ENCODE peak calls at places on chromosomes 3 and 15, in six cellular contexts. K is right atrium auricular region, G is foreskin keratinocyte, D is small intestine, H is A673, N is colonic mucosa. Y is an unnamed sample. For H3K4me1, the result is how much of the 10 kb centered on the place peaks cover.

GRCh38 chr3:43632269-43632733 is 10.5 kb upstream of the ANO10 start:
- DNase-seq in N (no peak), G (peak), K (no peak), D (no peak), H (peak), Y (no peak)

GRCh38 chr3:197328198-197328597 is 29.8 kb upstream of the DLG1 start:
- DNase-seq in D (no peak), N (no peak), K (no peak), H (no peak), G (no peak), Y (no peak)

GRCh38 chr3:59374812-59375211 is 325.0 kb upstream of the CFAP20DC start:
- DNase-seq in G (no peak), D (no peak), H (no peak), N (no peak), K (no peak), Y (no peak)

GRCh38 chr15:82139823-82140268 is 94.0 kb upstream of the MEX3B start:
- DNase-seq in G (peak), K (no peak), N (no peak), D (peak), H (peak), Y (peak)

GRCh38 chr15:68014219-68014618 is 39.9 kb upstream of the PIAS1 start:
- DNase-seq in K (no peak), D (no peak), H (no peak), N (no peak), G (peak), Y (no peak)

GRCh38 chr3:70876154-70876553 is 563.7 kb upstream of the MDFIC2 start:
- DNase-seq in G (no peak), K (no peak), H (no peak), N (no peak), D (no peak), Y (no peak)

GRCh38 chr15:52085289-52085688 is 27.3 kb downstream of the BCL2L10 start:
- DNase-seq in G (no peak), H (peak), K (no peak), D (no peak), N (no peak), Y (no peak)

GRCh38 chr3:52225452-52226228 is at the start of gene TLR9:
- DNase-seq in D (no peak), N (no peak), K (no peak), H (no peak), G (no peak), Y (no peak)

GRCh38 chr15:44394062-44394461 is 33.4 kb upstream of the CTDSPL2 start:
- DNase-seq in H (no peak), G (no peak), N (no peak), K (no peak), D (no peak), Y (no peak)

GRCh38 chr3:120561251-120562045 is 34.7 kb upstream of the NDUFB4 start:
- DNase-seq in N (peak), D (peak), G (peak), K (peak), H (peak), Y (peak)

GRCh38 chr3:188627652-188628051 is 473.7 kb downstream of the LPP start:
- DNase-seq in H (no peak), N (no peak), G (peak), K (no peak), D (no peak), Y (no peak)

GRCh38 chr15:90286678-90287077 is 21.2 kb downstream of the NGRN start:
- DNase-seq in H (peak), G (peak), N (no peak), D (no peak), K (peak), Y (peak)

GRCh38 chr15:31360843-31361763 is 34.5 kb downstream of the KLF13 start:
- DNase-seq in H (no peak), N (peak), D (peak), K (no peak), G (no peak), Y (peak)

GRCh38 chr15:36757189-36757814 is 177.9 kb downstream of the CDIN1 start:
- DNase-seq in H (no peak), G (peak), K (no peak), N (no peak), D (no peak), Y (no peak)

GRCh38 chr3:135966349-135966695 is 794 bp downstream of the PPP2R3A start:
- DNase-seq in N (no peak), G (no peak), H (no peak), D (no peak), K (no peak), Y (no peak)

GRCh38 chr3:37943126-37943525 is 47.5 kb upstream of the VILL start:
- DNase-seq in N (no peak), K (no peak), H (no peak), D (no peak), G (no peak), Y (no peak)
- H3K4me1 ChIP-seq in N (under half), K (under half), H (under half), D (under half), G (under half), Y (under half)

DNA sequence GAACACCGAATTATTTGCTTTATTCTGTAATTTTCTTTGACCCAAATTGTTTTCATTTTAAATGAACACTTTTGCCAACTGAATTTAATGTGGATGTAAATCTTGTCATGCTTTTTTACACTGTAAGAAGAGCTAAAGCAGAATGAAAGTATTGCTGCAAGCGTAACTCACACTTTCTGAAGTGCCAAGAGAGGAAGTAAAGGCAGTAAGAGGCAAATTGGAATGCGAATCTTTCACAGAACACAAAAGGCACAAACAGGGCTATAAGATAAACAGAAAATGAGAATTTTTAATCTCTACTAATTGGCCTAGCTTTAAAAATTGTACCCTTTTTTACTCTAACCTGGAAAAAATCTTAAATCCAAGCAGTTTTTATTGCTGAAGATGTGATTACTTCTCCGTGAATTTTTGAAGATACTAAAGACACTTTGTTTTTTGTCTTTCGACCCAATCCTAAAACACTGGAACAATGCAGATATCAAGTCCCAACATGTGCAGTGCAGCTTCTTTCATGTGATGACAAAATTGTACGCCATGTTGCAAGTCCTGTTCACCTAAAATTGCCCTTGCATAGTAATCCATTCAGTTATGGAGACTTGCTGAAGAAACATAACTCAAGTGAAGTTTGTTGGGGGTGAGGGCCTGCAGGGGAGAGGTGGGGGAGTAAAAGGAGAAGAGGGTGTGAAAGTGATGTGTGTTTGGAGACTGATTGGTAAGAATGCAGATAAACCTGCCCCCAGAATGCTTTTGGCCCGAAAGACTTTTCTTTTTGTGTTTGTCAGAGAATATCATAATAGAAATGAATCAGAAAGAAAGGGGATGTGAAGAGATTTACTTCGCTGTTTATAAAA is 1.4 kb downstream of the ARID3B start:
- DNase-seq in G (peak), N (no peak), D (no peak), H (no peak), K (no peak), Y (no peak)
- H3K27ac ChIP-seq in G (peak), N (peak), D (no peak), H (no peak), K (peak), Y (peak)

DNA sequence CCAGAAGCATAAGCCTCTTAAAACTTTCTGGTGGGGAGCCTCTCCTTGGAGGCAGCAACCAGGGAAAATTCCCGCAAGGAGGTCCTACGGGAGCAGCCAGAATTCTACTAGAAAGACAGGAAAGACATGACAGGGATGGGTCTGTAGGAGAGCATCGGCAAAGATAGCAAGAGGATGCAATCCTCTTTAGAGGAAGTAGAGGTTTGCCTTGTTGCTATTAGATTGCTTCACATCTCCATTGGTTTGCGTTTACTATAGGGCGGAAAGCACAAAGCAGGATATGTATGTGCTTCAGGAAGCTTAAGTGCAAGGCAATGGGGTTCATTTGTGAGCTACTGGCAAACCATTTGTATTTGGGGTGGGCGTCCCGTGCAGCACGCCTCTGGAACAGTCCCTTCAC is 193.0 kb downstream of the RORA start:
- DNase-seq in H (no peak), N (no peak), K (no peak), G (no peak), D (no peak), Y (no peak)
- H3K4me1 ChIP-seq in H (under half), N (under half), K (under half), G (under half), D (under half), Y (under half)

GRCh38 chr3:106829206-106829605 is 548.0 kb upstream of the CCDC54 start:
- DNase-seq in N (no peak), H (no peak), D (no peak), G (peak), K (no peak), Y (no peak)

GRCh38 chr3:106825962-106826605 is 551.2 kb upstream of the CCDC54 start:
- DNase-seq in N (no peak), D (no peak), H (peak), K (no peak), G (peak), Y (no peak)

GRCh38 chr3:106824856-106825255 is 552.4 kb upstream of the CCDC54 start:
- DNase-seq in G (peak), N (no peak), K (no peak), H (peak), D (no peak), Y (no peak)

GRCh38 chr3:106827515-106828213 is 549.6 kb upstream of the CCDC54 start:
- DNase-seq in G (peak), K (no peak), H (no peak), D (no peak), N (no peak), Y (no peak)

DNA sequence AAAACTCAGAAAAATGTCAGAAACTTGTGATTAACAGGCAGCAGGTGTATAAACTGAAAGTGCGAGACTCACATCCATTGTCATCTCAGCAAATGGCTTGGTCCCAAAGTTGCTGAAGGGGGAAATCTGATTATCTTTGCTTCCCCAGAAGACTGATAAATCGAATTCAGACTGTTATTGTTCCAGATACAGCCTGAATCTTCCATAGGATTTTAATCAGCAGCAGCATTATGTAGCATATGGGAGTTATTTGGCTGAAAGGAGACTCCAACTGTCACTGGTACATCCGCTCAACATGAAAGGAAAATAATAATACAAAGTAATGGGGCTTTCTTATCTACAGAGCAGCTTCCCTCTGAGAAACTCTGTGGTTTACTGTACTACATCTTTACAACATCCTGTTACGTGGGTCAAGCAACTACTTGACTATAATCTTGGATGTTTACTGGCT is 550.4 kb upstream of the CCDC54 start:
- DNase-seq in G (no peak), D (no peak), H (peak), N (no peak), K (no peak), Y (no peak)
- H3K27ac ChIP-seq in G (no peak), D (no peak), H (peak), N (no peak), K (no peak), Y (no peak)

Y was measured in CD4-positive, CD25-positive, alpha-beta regulatory T cell.